ENCODE peak calls at places on chromosomes 7 and 10, in four cellular contexts. Z is right lobe of liver, B is A549, S is suprapubic skin. F is an unnamed sample.

GRCh38 chr7:43686991-43687390 is 42.3 kb downstream of the COA1 start:
- DNase-seq in B (no peak), S (no peak), Z (no peak), F (no peak)

GRCh38 chr10:80472234-80473095 is 18.4 kb downstream of the TSPAN14 start:
- DNase-seq in B (no peak), S (no peak), Z (no peak), F (no peak)

GRCh38 chr10:76036410-76036940 is 605.1 kb downstream of the LRMDA start:
- DNase-seq in S (peak), B (peak), Z (peak), F (no peak)

GRCh38 chr7:44415047-44415446 is 75.4 kb downstream of the NUDCD3 start:
- DNase-seq in S (no peak), Z (no peak), B (no peak), F (no peak)

GRCh38 chr10:36057180-36057579 is 415.1 kb upstream of the FZD8 start:
- DNase-seq in B (no peak), S (no peak), Z (no peak), F (no peak)

GRCh38 chr10:79238606-79239005 is 108.7 kb upstream of the PPIF start:
- DNase-seq in B (no peak), S (no peak), Z (no peak), F (no peak)

GRCh38 chr7:47328392-47329319 is 253.3 kb downstream of the TNS3 start:
- DNase-seq in S (no peak), B (no peak), Z (no peak), F (no peak)

GRCh38 chr10:69612760-69613159 is 17.3 kb upstream of the FAM241B start:
- DNase-seq in B (no peak), S (no peak), Z (no peak), F (no peak)

GRCh38 chr10:133056651-133057178 is 31.0 kb upstream of the ADGRA1 start:
- DNase-seq in Z (no peak), S (no peak), B (no peak), F (no peak)

GRCh38 chr7:30252885-30253795 is 31.3 kb upstream of the ZNRF2 start:
- DNase-seq in Z (peak), B (no peak), S (no peak), F (no peak)

GRCh38 chr10:103578782-103579382 is 85.4 kb downstream of the NEURL1 start:
- DNase-seq in B (peak), Z (peak), S (no peak), F (no peak)

GRCh38 chr7:18179058-18179457 is 151.4 kb upstream of the PRPS1L1 start:
- DNase-seq in Z (no peak), S (no peak), B (no peak), F (no peak)

GRCh38 chr10:35409094-35409582 is 72.8 kb downstream of the CCNY start:
- DNase-seq in S (no peak), B (no peak), Z (no peak), F (no peak)

GRCh38 chr10:127852456-127852855 is 40.3 kb downstream of the CLRN3 start:
- DNase-seq in B (no peak), S (no peak), Z (no peak), F (no peak)

GRCh38 chr10:45599021-45599603 is 73.5 kb downstream of the ZFAND4 start:
- DNase-seq in S (no peak), Z (no peak), B (no peak), F (no peak)

GRCh38 chr10:45602836-45603235 is 69.7 kb downstream of the ZFAND4 start:
- DNase-seq in S (no peak), Z (no peak), B (no peak), F (no peak)

GRCh38 chr10:45596556-45596955 is 76.0 kb downstream of the ZFAND4 start:
- DNase-seq in B (no peak), S (no peak), Z (no peak), F (no peak)

GRCh38 chr10:45602082-45602730 is 70.4 kb downstream of the ZFAND4 start:
- DNase-seq in Z (no peak), S (no peak), B (no peak), F (no peak)

DNA sequence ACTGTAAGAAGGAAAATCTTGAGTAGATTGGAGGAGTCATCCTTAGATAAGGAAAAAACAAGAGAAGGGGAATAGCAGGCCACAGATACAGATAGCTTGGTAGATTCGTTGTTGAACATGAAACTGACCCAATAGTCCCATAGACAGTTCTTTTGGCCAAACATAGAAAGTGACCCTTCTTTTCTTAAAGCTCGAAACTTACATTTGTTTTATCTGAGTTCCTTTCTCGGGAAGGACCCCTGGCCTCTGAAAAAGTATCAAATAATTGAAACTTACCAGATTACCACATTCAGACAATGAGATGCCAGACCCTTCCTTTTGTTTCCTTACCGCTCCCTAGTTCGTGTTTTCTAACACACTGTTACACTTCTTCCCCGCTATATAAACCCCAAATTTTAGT is 72.9 kb downstream of the ZFAND4 start:
- DNase-seq in B (no peak), S (no peak), Z (no peak), F (no peak)
- H3K27ac ChIP-seq in B (no peak), S (no peak), Z (peak), F (no peak)

GRCh38 chr10:88810196-88810961 is 7.8 kb downstream of the LIPM start:
- DNase-seq in B (peak), S (no peak), Z (no peak), F (no peak)
- TF ChIP-seq POLR2A in B (no peak), S (no peak), Z (no peak), F (no peak)

DNA sequence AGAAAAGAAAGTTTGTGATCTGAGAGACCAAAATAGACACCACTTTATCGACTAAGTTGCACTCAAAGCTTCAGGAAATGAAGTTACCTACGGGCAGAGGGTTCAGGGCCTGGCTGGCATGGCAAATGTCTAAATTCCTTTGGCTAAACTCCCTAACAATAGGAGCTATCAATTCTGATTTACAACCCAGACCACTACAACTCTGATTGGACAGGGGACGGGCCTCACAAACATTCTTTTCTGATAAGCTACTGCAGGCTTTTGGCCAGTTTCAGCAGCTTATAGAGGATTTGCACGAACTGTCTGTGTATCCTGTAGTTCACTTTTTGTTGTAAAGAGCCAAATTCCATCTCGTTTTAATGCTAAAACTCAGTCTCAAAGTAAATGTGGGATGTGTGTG is 129.0 kb downstream of the SEPTIN14 start:
- DNase-seq in Z (no peak), S (no peak), B (no peak), F (no peak)
- H3K27ac ChIP-seq in Z (no peak), S (no peak), B (no peak), F (no peak)

DNA sequence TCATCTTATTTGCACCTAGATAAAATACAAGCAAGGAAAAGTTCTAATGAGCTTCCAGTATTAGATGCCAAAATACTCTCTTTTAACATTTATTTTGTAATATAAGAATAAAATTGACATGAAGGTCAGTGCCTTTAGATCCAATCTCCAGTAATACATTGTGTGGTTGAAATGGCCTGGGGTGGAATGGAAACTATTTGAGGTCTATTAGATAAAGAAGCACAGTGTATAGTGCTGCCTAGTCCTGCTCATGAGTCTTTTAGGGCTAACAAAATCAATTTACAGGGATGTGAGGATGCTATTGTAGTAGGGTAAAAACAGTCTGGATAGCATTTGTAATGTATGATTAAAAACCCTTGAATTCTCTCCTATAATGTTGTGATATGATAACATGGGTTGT is 84.5 kb upstream of the ETV1 start:
- DNase-seq in Z (no peak), S (no peak), B (no peak), F (no peak)
- TF ChIP-seq POLR2A in Z (no peak), S (no peak), B (no peak), F (no peak)

GRCh38 chr7:1204460-1204859 is 28.2 kb upstream of the UNCX start:
- DNase-seq in S (no peak), Z (no peak), B (no peak), F (no peak)
- H3K27ac ChIP-seq in S (no peak), Z (no peak), B (no peak), F (no peak)

DNA sequence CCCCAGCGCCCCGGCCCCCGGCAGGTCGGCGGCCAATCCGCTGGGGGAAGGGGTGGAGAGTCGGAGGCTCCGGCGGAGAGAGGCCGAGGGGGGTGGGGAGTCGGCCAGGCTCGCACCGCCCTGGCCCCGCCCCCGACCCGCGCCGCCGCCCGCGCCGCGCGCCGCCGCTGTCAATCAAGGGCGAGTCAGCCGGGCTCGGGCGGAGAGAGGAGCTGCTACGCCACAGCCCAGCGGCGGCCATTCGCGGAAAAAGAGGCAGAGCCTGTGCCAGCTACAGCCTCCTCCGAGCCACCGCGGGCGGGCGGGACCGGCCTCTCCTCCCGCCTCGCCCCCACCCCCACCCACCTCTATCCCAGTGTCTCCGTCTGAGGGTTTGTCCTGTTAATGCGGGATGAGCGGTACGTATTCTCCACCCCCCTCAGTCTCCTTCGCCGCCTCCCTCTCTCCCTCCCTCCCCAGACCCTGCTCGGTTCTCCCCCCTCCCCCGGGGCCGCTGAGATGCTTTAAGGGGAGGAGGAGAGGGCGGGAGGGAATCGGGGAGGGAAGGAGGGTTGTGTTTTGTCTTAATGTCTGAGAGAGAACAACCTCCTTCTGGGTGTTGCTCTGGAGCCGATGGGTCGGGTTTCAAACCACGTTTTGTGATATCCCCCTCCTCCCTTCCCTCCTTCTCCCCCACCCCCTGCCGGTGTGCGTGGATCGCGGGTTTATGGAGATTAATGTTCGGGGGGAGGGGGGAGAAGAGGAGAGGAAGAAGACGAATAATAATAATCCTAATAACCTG is at the start of gene SP4:
- DNase-seq in B (peak), S (peak), Z (peak), F (peak)
- TF ChIP-seq POLR2A in B (no peak), S (no peak), Z (no peak), F (no peak)

DNA sequence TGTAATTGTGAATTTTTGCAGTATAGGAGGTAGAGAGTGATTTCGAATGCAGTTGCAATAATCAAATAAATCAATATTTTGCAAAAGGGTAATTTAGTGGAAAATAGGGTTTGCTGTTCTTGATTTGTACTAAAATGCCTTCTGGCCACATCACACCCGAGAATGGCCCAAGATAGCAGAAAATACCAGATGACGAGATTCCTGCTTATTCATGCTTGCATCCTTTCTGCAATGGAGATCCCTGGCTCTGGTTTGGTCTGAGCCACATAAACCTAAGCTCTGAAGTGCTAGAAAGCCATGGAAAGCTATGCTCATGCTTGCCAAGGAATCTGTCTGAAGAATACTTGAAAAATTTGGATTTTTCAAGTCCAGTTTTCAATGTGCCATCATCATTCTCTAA is 634.2 kb upstream of the COBL start:
- DNase-seq in B (no peak), Z (no peak), S (no peak), F (no peak)
- H3K27ac ChIP-seq in B (no peak), Z (no peak), S (no peak), F (no peak)

GRCh38 chr7:155001756-155002410 is 1.0 kb downstream of the PAXIP1 start:
- DNase-seq in S (no peak), Z (no peak), B (peak), F (no peak)

GRCh38 chr7:154998481-154998880 is 4.4 kb downstream of the PAXIP1 start:
- DNase-seq in Z (no peak), B (no peak), S (no peak), F (no peak)

GRCh38 chr7:155000795-155001194 is 2.1 kb downstream of the PAXIP1 start:
- DNase-seq in B (no peak), S (no peak), Z (no peak), F (no peak)

GRCh38 chr7:155003215-155003999 is 483 bp upstream of the PAXIP1 start:
- DNase-seq in Z (peak), B (peak), S (peak), F (peak)

GRCh38 chr7:155002411-155003214 is at the start of gene PAXIP1:
- DNase-seq in Z (peak), S (peak), B (peak), F (no peak)
- TF ChIP-seq POLR2A in Z (no peak), S (no peak), B (peak), F (no peak)

DNA sequence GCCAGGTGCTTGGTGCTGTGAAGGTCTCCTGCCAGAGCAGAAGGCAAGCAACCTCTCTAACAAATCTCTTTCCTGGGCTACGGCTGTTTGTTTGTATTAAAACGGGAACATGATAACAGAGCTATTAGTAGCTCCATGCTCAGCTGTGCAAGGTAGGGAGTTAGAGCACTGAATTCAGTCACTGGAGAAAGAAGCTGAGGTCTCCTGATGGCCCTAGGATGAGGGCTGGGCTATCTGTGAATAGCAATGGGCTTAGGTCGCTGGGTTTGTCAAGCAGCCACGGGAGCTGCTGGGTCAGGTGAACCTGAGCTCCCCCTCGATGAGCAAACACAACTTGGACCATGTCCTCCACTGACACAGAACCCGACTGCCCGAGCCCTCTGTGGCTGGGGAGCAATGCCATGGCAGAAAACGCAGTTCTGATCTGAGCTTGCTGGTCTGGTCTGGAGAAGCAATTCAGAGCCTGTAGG is 24.4 kb downstream of the TACC2 start:
- DNase-seq in B (no peak), S (no peak), Z (peak), F (no peak)
- H3K27ac ChIP-seq in B (no peak), S (no peak), Z (peak), F (no peak)

DNA sequence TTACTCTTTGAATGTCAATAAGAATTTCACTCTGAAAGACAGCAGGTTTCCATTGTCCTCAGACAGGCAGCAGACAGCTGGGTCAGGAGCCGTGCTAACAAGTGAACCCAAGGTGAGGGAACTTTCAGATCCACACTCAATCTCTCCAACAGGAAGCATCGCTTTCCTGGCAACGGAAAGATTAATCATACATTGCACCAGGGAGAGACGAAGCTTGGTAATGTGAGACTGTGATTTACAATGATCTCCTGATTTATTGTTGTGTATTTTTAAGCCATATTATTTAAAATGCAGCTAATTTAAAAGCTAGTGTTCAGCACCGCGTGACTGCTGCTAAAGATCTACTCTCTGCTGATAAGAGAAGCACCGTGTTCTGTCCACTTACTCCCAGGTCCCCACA is 17.5 kb upstream of the NOM1 start:
- DNase-seq in S (no peak), Z (no peak), B (peak), F (no peak)
- TF ChIP-seq POLR2A in S (no peak), Z (no peak), B (no peak), F (no peak)